ENCODE peak calls at places on chromosomes 7 and 10, in eight cellular contexts. One of them, this sample, is unnamed.

GRCh38 chr7:139594911-139595476 is 71.5 kb downstream of the CLEC2L start:
- DNase-seq in IMR-90: no peak
- DNase-seq in pancreas: no peak
- DNase-seq in lower lobe of right lung: no peak
- DNase-seq in fibroblast of lung: peak
- DNase-seq in coronary artery: no peak
- DNase-seq in A549: no peak
- DNase-seq in neural progenitor cell: no peak
- DNase-seq in this sample: peak

GRCh38 chr10:17453377-17454091 is 861 bp downstream of the ST8SIA6 start:
- DNase-seq in IMR-90: no peak
- DNase-seq in pancreas: peak
- DNase-seq in lower lobe of right lung: peak
- DNase-seq in fibroblast of lung: peak
- DNase-seq in coronary artery: no peak
- DNase-seq in A549: peak
- DNase-seq in neural progenitor cell: peak
- DNase-seq in this sample: peak

GRCh38 chr10:3126741-3127342 is 45.7 kb downstream of the PITRM1 start:
- DNase-seq in IMR-90: no peak
- DNase-seq in pancreas: peak
- DNase-seq in lower lobe of right lung: no peak
- DNase-seq in fibroblast of lung: peak
- DNase-seq in coronary artery: no peak
- DNase-seq in A549: no peak
- DNase-seq in neural progenitor cell: peak
- DNase-seq in this sample: no peak

GRCh38 chr10:98309366-98310355 is 41.7 kb upstream of the LOXL4 start:
- DNase-seq in IMR-90: peak
- DNase-seq in pancreas: peak
- DNase-seq in lower lobe of right lung: peak
- DNase-seq in fibroblast of lung: peak
- DNase-seq in coronary artery: no peak
- DNase-seq in A549: peak
- DNase-seq in neural progenitor cell: peak
- DNase-seq in this sample: peak

GRCh38 chr10:8396675-8397074 is 342.2 kb downstream of the GATA3 start:
- DNase-seq in IMR-90: peak
- DNase-seq in pancreas: no peak
- DNase-seq in lower lobe of right lung: no peak
- DNase-seq in fibroblast of lung: peak
- DNase-seq in coronary artery: no peak
- DNase-seq in A549: no peak
- DNase-seq in neural progenitor cell: no peak
- DNase-seq in this sample: no peak

GRCh38 chr7:130901209-130901783 is 167.3 kb upstream of the KLF14 start:
- DNase-seq in IMR-90: peak
- DNase-seq in pancreas: peak
- DNase-seq in lower lobe of right lung: peak
- DNase-seq in fibroblast of lung: peak
- DNase-seq in coronary artery: peak
- DNase-seq in A549: peak
- DNase-seq in neural progenitor cell: peak
- DNase-seq in this sample: peak

GRCh38 chr7:76071316-76072242 is 23.7 kb downstream of the MDH2 start:
- DNase-seq in IMR-90: peak
- DNase-seq in pancreas: no peak
- DNase-seq in lower lobe of right lung: no peak
- DNase-seq in fibroblast of lung: no peak
- DNase-seq in coronary artery: no peak
- DNase-seq in A549: no peak
- DNase-seq in neural progenitor cell: peak
- DNase-seq in this sample: no peak

GRCh38 chr10:86019141-86019540 is 347.5 kb downstream of the GRID1 start:
- DNase-seq in IMR-90: no peak
- DNase-seq in pancreas: peak
- DNase-seq in lower lobe of right lung: no peak
- DNase-seq in fibroblast of lung: no peak
- DNase-seq in coronary artery: peak
- DNase-seq in A549: no peak
- DNase-seq in neural progenitor cell: no peak
- DNase-seq in this sample: no peak

GRCh38 chr7:67408109-67408508 is 411.5 kb downstream of the TYW1 start:
- DNase-seq in IMR-90: no peak
- DNase-seq in pancreas: no peak
- DNase-seq in lower lobe of right lung: no peak
- DNase-seq in fibroblast of lung: no peak
- DNase-seq in coronary artery: no peak
- DNase-seq in A549: no peak
- DNase-seq in neural progenitor cell: no peak
- DNase-seq in this sample: no peak

GRCh38 chr7:114802628-114803027 is 119.3 kb upstream of the MDFIC start:
- DNase-seq in IMR-90: no peak
- DNase-seq in pancreas: no peak
- DNase-seq in lower lobe of right lung: no peak
- DNase-seq in fibroblast of lung: no peak
- DNase-seq in coronary artery: no peak
- DNase-seq in A549: no peak
- DNase-seq in neural progenitor cell: no peak
- DNase-seq in this sample: no peak

GRCh38 chr10:61664985-61665384 is 2.3 kb downstream of the CABCOCO1 start:
- DNase-seq in IMR-90: no peak
- DNase-seq in pancreas: no peak
- DNase-seq in lower lobe of right lung: no peak
- DNase-seq in fibroblast of lung: no peak
- DNase-seq in coronary artery: no peak
- DNase-seq in A549: no peak
- DNase-seq in neural progenitor cell: no peak
- DNase-seq in this sample: no peak

GRCh38 chr10:5752301-5752871 is 60.8 kb downstream of the GDI2 start:
- DNase-seq in IMR-90: no peak
- DNase-seq in pancreas: no peak
- DNase-seq in lower lobe of right lung: no peak
- DNase-seq in fibroblast of lung: no peak
- DNase-seq in coronary artery: no peak
- DNase-seq in A549: no peak
- DNase-seq in neural progenitor cell: peak
- DNase-seq in this sample: peak

GRCh38 chr10:5748394-5748803 is 63.8 kb downstream of the TASOR2 start:
- DNase-seq in IMR-90: no peak
- DNase-seq in pancreas: no peak
- DNase-seq in lower lobe of right lung: no peak
- DNase-seq in fibroblast of lung: no peak
- DNase-seq in coronary artery: no peak
- DNase-seq in A549: no peak
- DNase-seq in neural progenitor cell: peak
- DNase-seq in this sample: no peak

GRCh38 chr10:5746197-5746596 is 61.6 kb downstream of the TASOR2 start:
- DNase-seq in IMR-90: no peak
- DNase-seq in pancreas: no peak
- DNase-seq in lower lobe of right lung: no peak
- DNase-seq in fibroblast of lung: no peak
- DNase-seq in coronary artery: no peak
- DNase-seq in A549: no peak
- DNase-seq in neural progenitor cell: no peak
- DNase-seq in this sample: no peak

GRCh38 chr10:5751854-5752253 is 61.4 kb downstream of the GDI2 start:
- DNase-seq in IMR-90: no peak
- DNase-seq in pancreas: no peak
- DNase-seq in lower lobe of right lung: no peak
- DNase-seq in fibroblast of lung: no peak
- DNase-seq in coronary artery: no peak
- DNase-seq in A549: no peak
- DNase-seq in neural progenitor cell: peak
- DNase-seq in this sample: no peak
- H3K4me3 ChIP-seq in IMR-90: no peak
- H3K4me3 ChIP-seq in pancreas: no peak
- H3K4me3 ChIP-seq in lower lobe of right lung: no peak
- H3K4me3 ChIP-seq in fibroblast of lung: no peak
- H3K4me3 ChIP-seq in coronary artery: no peak
- H3K4me3 ChIP-seq in A549: no peak
- H3K4me3 ChIP-seq in neural progenitor cell: no peak
- H3K4me3 ChIP-seq in this sample: no peak

GRCh38 chr10:96263684-96264083 is 7.7 kb downstream of the BLNK start:
- DNase-seq in IMR-90: no peak
- DNase-seq in pancreas: no peak
- DNase-seq in lower lobe of right lung: no peak
- DNase-seq in fibroblast of lung: no peak
- DNase-seq in coronary artery: no peak
- DNase-seq in A549: no peak
- DNase-seq in neural progenitor cell: no peak
- DNase-seq in this sample: no peak
- H3K4me3 ChIP-seq in IMR-90: no peak
- H3K4me3 ChIP-seq in pancreas: no peak
- H3K4me3 ChIP-seq in lower lobe of right lung: no peak
- H3K4me3 ChIP-seq in fibroblast of lung: no peak
- H3K4me3 ChIP-seq in coronary artery: no peak
- H3K4me3 ChIP-seq in A549: no peak
- H3K4me3 ChIP-seq in neural progenitor cell: no peak
- H3K4me3 ChIP-seq in this sample: no peak

GRCh38 chr7:50317697-50318640 is 13.5 kb downstream of the IKZF1 start:
- DNase-seq in IMR-90: no peak
- DNase-seq in pancreas: no peak
- DNase-seq in lower lobe of right lung: no peak
- DNase-seq in fibroblast of lung: no peak
- DNase-seq in coronary artery: no peak
- DNase-seq in A549: no peak
- DNase-seq in neural progenitor cell: no peak
- DNase-seq in this sample: no peak
- H3K4me3 ChIP-seq in IMR-90: no peak
- H3K4me3 ChIP-seq in pancreas: no peak
- H3K4me3 ChIP-seq in lower lobe of right lung: no peak
- H3K4me3 ChIP-seq in fibroblast of lung: no peak
- H3K4me3 ChIP-seq in coronary artery: no peak
- H3K4me3 ChIP-seq in A549: no peak
- H3K4me3 ChIP-seq in neural progenitor cell: no peak
- H3K4me3 ChIP-seq in this sample: no peak

GRCh38 chr7:133300097-133300496 is 47.2 kb downstream of the EXOC4 start:
- DNase-seq in IMR-90: no peak
- DNase-seq in pancreas: no peak
- DNase-seq in lower lobe of right lung: no peak
- DNase-seq in fibroblast of lung: no peak
- DNase-seq in coronary artery: no peak
- DNase-seq in A549: no peak
- DNase-seq in neural progenitor cell: no peak
- DNase-seq in this sample: no peak
- H3K4me3 ChIP-seq in IMR-90: no peak
- H3K4me3 ChIP-seq in pancreas: no peak
- H3K4me3 ChIP-seq in lower lobe of right lung: no peak
- H3K4me3 ChIP-seq in fibroblast of lung: no peak
- H3K4me3 ChIP-seq in coronary artery: no peak
- H3K4me3 ChIP-seq in A549: no peak
- H3K4me3 ChIP-seq in neural progenitor cell: no peak
- H3K4me3 ChIP-seq in this sample: no peak

DNA sequence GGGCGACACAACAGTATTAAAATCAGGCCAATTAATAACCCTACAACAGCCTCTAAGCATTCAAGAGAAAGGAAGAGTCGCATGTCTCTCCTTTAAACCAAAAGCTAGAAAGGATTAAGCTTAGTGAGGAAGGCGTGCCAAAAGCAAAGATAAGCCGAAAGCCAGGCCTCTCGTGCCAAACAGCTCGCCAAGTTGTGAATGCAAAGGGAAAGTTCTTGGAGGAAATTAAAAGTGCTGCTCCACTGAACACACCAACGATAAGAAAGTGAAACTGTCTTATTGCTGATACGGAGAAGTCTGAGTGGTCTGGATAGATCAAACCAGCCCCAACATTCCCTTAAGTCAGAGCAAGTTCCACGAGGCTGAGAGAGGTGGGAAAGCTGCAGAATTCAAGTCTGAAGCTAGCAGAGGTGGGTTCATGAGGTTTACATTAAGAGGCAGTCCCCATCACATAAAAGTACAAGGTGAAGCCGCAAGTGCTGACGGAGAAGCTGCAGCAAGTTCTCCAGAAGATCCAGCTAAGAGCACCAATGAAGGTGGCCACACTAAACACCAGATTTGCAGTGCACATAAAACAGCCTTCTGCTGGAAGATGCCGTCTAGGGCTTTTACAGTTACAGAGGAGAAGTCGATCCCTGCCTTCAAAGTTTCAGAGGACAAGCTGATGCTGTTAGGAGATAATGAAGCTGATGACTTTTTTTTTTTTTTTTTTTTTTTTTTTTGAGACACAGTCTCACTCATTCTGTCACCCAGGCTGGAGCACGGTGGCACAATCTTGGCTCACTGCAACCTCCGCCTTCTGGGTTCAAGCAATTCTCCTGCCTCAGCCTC is 194.7 kb downstream of the MAD1L1 start:
- DNase-seq in IMR-90: peak
- DNase-seq in pancreas: peak
- DNase-seq in lower lobe of right lung: peak
- DNase-seq in fibroblast of lung: peak
- DNase-seq in coronary artery: peak
- DNase-seq in A549: no peak
- DNase-seq in neural progenitor cell: no peak
- DNase-seq in this sample: peak
- H3K4me3 ChIP-seq in IMR-90: peak
- H3K4me3 ChIP-seq in pancreas: no peak
- H3K4me3 ChIP-seq in lower lobe of right lung: peak
- H3K4me3 ChIP-seq in fibroblast of lung: peak
- H3K4me3 ChIP-seq in coronary artery: peak
- H3K4me3 ChIP-seq in A549: no peak
- H3K4me3 ChIP-seq in neural progenitor cell: no peak
- H3K4me3 ChIP-seq in this sample: peak

GRCh38 chr7:43390601-43391000 is 192.3 kb upstream of the STK17A start:
- DNase-seq in IMR-90: no peak
- DNase-seq in pancreas: no peak
- DNase-seq in lower lobe of right lung: no peak
- DNase-seq in fibroblast of lung: no peak
- DNase-seq in coronary artery: no peak
- DNase-seq in A549: no peak
- DNase-seq in neural progenitor cell: peak
- DNase-seq in this sample: no peak
- H3K4me3 ChIP-seq in IMR-90: no peak
- H3K4me3 ChIP-seq in pancreas: no peak
- H3K4me3 ChIP-seq in lower lobe of right lung: no peak
- H3K4me3 ChIP-seq in fibroblast of lung: no peak
- H3K4me3 ChIP-seq in coronary artery: no peak
- H3K4me3 ChIP-seq in A549: no peak
- H3K4me3 ChIP-seq in neural progenitor cell: no peak
- H3K4me3 ChIP-seq in this sample: no peak

GRCh38 chr10:28095791-28096367 is 97.0 kb upstream of the ODAD2 start:
- DNase-seq in IMR-90: no peak
- DNase-seq in pancreas: no peak
- DNase-seq in lower lobe of right lung: no peak
- DNase-seq in fibroblast of lung: no peak
- DNase-seq in coronary artery: no peak
- DNase-seq in A549: no peak
- DNase-seq in neural progenitor cell: no peak
- DNase-seq in this sample: peak
- H3K4me3 ChIP-seq in IMR-90: no peak
- H3K4me3 ChIP-seq in pancreas: no peak
- H3K4me3 ChIP-seq in lower lobe of right lung: no peak
- H3K4me3 ChIP-seq in fibroblast of lung: no peak
- H3K4me3 ChIP-seq in coronary artery: no peak
- H3K4me3 ChIP-seq in A549: no peak
- H3K4me3 ChIP-seq in neural progenitor cell: no peak
- H3K4me3 ChIP-seq in this sample: peak